ENCODE peak calls at places on chromosome 15, in seven cellular contexts. H, I, V, J, Z, G and D are unnamed samples.

GRCh38 chr15:48186271-48186670 is 5.2 kb upstream of the CTXN2 start:
- DNase-seq in H (no peak), I (no peak), V (no peak), J (no peak), Z (no peak), G (no peak), D (no peak)

GRCh38 chr15:48493084-48493762 is 152.3 kb downstream of the FBN1 start:
- DNase-seq in H (no peak), I (no peak), V (no peak), J (peak; percentile 72), Z (no peak), G (peak; percentile 95), D (peak; percentile 92)

GRCh38 chr15:47754312-47754711 is 37.0 kb downstream of the SEMA6D start:
- DNase-seq in H (no peak), I (no peak), V (no peak), J (no peak), Z (no peak), G (peak; percentile 21), D (no peak)

GRCh38 chr15:67373266-67373665 is 118.7 kb downstream of the IQCH start:
- DNase-seq in H (no peak), I (no peak), V (no peak), J (no peak), Z (no peak), G (no peak), D (no peak)

GRCh38 chr15:90593469-90594158 is 63.9 kb downstream of the CRTC3 start:
- DNase-seq in H (no peak), I (no peak), V (no peak), J (no peak), Z (no peak), G (no peak), D (no peak)

GRCh38 chr15:88647362-88648105 is 8.7 kb downstream of the ISG20 start:
- DNase-seq in H (no peak), I (no peak), V (peak; percentile 71), J (peak; percentile 37), Z (peak; percentile 38), G (no peak), D (no peak)

GRCh38 chr15:78306176-78306774 is 6.9 kb upstream of the SKIC8 start:
- DNase-seq in H (no peak), I (no peak), V (no peak), J (no peak), Z (no peak), G (peak; percentile 65), D (peak; percentile 89)

GRCh38 chr15:69976366-69976994 is 121.2 kb downstream of the TLE3 start:
- DNase-seq in H (peak; percentile 90), I (no peak), V (no peak), J (no peak), Z (no peak), G (peak; percentile 53), D (peak; percentile 70)

GRCh38 chr15:55741592-55742497 is 1.1 kb downstream of the PRTG start:
- DNase-seq in H (peak; percentile 61), I (peak; percentile 57), V (no peak), J (no peak), Z (no peak), G (no peak), D (no peak)

GRCh38 chr15:50182233-50183013 is 427 bp downstream of the SLC27A2 start:
- DNase-seq in H (peak; percentile 50), I (peak; percentile 41), V (no peak), J (no peak), Z (no peak), G (peak; percentile 24), D (peak; percentile 46)

GRCh38 chr15:100987143-100987542 is 68.0 kb downstream of the LRRK1 start:
- DNase-seq in H (no peak), I (no peak), V (no peak), J (no peak), Z (no peak), G (peak; percentile 16), D (no peak)

GRCh38 chr15:53454843-53455721 is 304.4 kb downstream of the WDR72 start:
- DNase-seq in H (no peak), I (no peak), V (no peak), J (no peak), Z (no peak), G (no peak), D (no peak)

GRCh38 chr15:37995461-37996347 is 61.3 kb downstream of the TMCO5A start:
- DNase-seq in H (peak; percentile 63), I (no peak), V (no peak), J (no peak), Z (no peak), G (peak; percentile 84), D (peak; percentile 88)

GRCh38 chr15:89477411-89478242 is 18.8 kb downstream of the RHCG start:
- DNase-seq in H (no peak), I (no peak), V (no peak), J (no peak), Z (no peak), G (no peak), D (no peak)

GRCh38 chr15:68415061-68415460 is 16.9 kb downstream of the ITGA11 start:
- DNase-seq in H (no peak), I (no peak), V (no peak), J (no peak), Z (peak; percentile 5), G (no peak), D (no peak)

GRCh38 chr15:90756916-90757315 is 39.8 kb downstream of the BLM start:
- DNase-seq in H (no peak), I (no peak), V (no peak), J (no peak), Z (no peak), G (no peak), D (no peak)

GRCh38 chr15:89201465-89202005 is 19.8 kb downstream of the RLBP1 start:
- DNase-seq in H (no peak), I (no peak), V (no peak), J (no peak), Z (no peak), G (no peak), D (no peak)

GRCh38 chr15:64775551-64776401 is at the start of gene RBPMS2:
- DNase-seq in H (peak; percentile 85), I (peak; percentile 71), V (no peak), J (peak; percentile 74), Z (no peak), G (no peak), D (peak; percentile 55)

GRCh38 chr15:66472176-66472999 is 25.2 kb downstream of the SNAPC5 start:
- DNase-seq in H (peak; percentile 43), I (no peak), V (no peak), J (no peak), Z (no peak), G (peak; percentile 46), D (no peak)

GRCh38 chr15:66101715-66102395 is 151.7 kb downstream of the MEGF11 start:
- DNase-seq in H (peak; percentile 52), I (no peak), V (no peak), J (peak; percentile 22), Z (no peak), G (no peak), D (no peak)

GRCh38 chr15:73074241-73074640 is 22.0 kb downstream of the NEO1 start:
- DNase-seq in H (no peak), I (no peak), V (no peak), J (no peak), Z (no peak), G (no peak), D (no peak)

GRCh38 chr15:73075151-73075859 is 23.0 kb downstream of the NEO1 start:
- DNase-seq in H (no peak), I (no peak), V (no peak), J (no peak), Z (no peak), G (no peak), D (peak; percentile 16)

GRCh38 chr15:73069109-73069508 is 16.8 kb downstream of the NEO1 start:
- DNase-seq in H (no peak), I (no peak), V (no peak), J (no peak), Z (no peak), G (no peak), D (no peak)

GRCh38 chr15:73078291-73078690 is 26.0 kb downstream of the NEO1 start:
- DNase-seq in H (no peak), I (no peak), V (no peak), J (no peak), Z (no peak), G (no peak), D (no peak)

DNA sequence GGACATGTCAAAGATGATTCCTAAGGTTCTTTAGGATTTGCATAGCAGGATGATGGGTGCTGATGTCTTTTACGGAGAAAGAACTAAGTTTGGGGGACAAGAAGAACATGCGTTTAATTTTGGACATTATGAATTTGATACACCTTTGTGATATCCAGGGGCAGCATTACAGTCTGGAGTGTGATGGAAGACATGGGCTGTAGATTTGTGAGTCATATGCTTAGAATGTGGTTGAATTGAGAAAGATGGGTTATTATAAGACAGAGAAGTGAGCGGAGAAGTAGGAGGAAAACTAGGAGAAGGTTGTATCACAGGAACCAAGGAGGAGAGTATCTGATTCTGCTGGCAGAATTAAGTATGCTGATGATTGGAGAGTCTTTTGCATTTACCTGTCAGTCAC is 20.6 kb downstream of the NEO1 start:
- DNase-seq in H (no peak), I (no peak), V (no peak), J (no peak), Z (no peak), G (no peak), D (no peak)
- H3K27me3 ChIP-seq in H (no peaks in the 10 kb centered on the region), I (no peaks in the 10 kb centered on the region), V (no peaks in the 10 kb centered on the region), J (no peaks in the 10 kb centered on the region), Z (no peaks in the 10 kb centered on the region), G (no peaks in the 10 kb centered on the region), D (no peaks in the 10 kb centered on the region)

GRCh38 chr15:95559875-95560394 is 770.6 kb upstream of the NR2F2 start:
- DNase-seq in H (no peak), I (no peak), V (no peak), J (no peak), Z (no peak), G (peak; percentile 95), D (peak; percentile 87)
- H3K4me3 ChIP-seq in H (no peak overlapping the region), I (no peak overlapping the region), V (no peak overlapping the region), J (no peak overlapping the region), Z (no peak overlapping the region), G (no peak overlapping the region), D (peak overlapping the region; percentile 44)

DNA sequence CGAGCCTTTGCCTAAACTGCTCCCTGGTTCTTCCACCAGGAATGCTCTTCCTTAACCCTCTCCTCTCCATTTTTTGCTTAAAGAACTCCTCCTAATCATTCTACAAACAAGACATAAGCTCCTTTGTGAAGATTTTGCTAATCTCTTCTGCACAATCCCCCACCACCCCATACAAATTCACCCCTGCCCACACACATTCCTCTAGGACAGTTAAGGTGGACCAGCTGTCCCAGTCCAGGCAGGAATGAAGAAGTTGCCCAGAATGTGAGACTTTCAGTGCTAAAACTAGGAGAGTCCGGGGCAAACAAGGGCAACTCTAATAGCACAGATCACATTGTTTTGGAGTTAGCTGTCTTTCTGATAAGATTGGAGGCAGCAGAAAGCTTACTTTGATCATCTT is 13.9 kb upstream of the FAM174B start:
- DNase-seq in H (no peak), I (no peak), V (no peak), J (no peak), Z (no peak), G (no peak), D (no peak)
- H3K27me3 ChIP-seq in H (no peaks in the 10 kb centered on the region), I (no peaks in the 10 kb centered on the region), V (no peaks in the 10 kb centered on the region), J (no peaks in the 10 kb centered on the region), Z (no peaks in the 10 kb centered on the region), G (no peaks in the 10 kb centered on the region), D (peaks cover 29% of the 10 kb centered on the region)

GRCh38 chr15:42507514-42507913 is 12.1 kb downstream of the SNAP23 start:
- DNase-seq in H (no peak), I (no peak), V (no peak), J (no peak), Z (no peak), G (no peak), D (no peak)

GRCh38 chr15:42508263-42508690 is 12.8 kb downstream of the SNAP23 start:
- DNase-seq in H (peak; percentile 14), I (peak; percentile 62), V (no peak), J (peak; percentile 81), Z (no peak), G (peak; percentile 64), D (no peak)

GRCh38 chr15:42510258-42511009 is 15.0 kb downstream of the SNAP23 start:
- DNase-seq in H (no peak), I (no peak), V (no peak), J (no peak), Z (no peak), G (no peak), D (no peak)

GRCh38 chr15:42511010-42511396 is 15.6 kb downstream of the SNAP23 start:
- DNase-seq in H (no peak), I (no peak), V (no peak), J (no peak), Z (no peak), G (peak; percentile 61), D (peak; percentile 63)
- H3K4me3 ChIP-seq in H (no peak overlapping the region), I (peak overlapping the region; percentile 11), V (no peak overlapping the region), J (peak overlapping the region; percentile 8), Z (no peak overlapping the region), G (no peak overlapping the region), D (peak overlapping the region; percentile 57)